ENCODE peak calls at places on chromosomes 13 and 19, in four cellular contexts. L is GM12878, A is SK-N-SH, C is K562. B is an unnamed sample.

GRCh38 chr13:21837288-21837687 is 166.4 kb downstream of the FGF9 start:
- DNase-seq in L (no peak), A (no peak), C (no peak), B (peak)

GRCh38 chr13:23175920-23176319 is 4.9 kb upstream of the SGCG start:
- DNase-seq in L (no peak), A (no peak), C (no peak), B (no peak)

GRCh38 chr13:102240110-102240509 is 161.7 kb downstream of the FGF14 start:
- DNase-seq in L (no peak), A (peak), C (no peak), B (no peak)

GRCh38 chr19:4077800-4078683 is 11.3 kb upstream of the ZBTB7A start:
- DNase-seq in L (no peak), A (no peak), C (peak), B (no peak)

GRCh38 chr13:19382111-19382510 is 179.2 kb downstream of the TPTE2 start:
- DNase-seq in L (no peak), A (peak), C (no peak), B (no peak)

GRCh38 chr19:4639531-4640246 is 373 bp downstream of the TNFAIP8L1 start:
- DNase-seq in L (no peak), A (peak), C (peak), B (peak)

GRCh38 chr19:39156230-39156890 is 30.8 kb downstream of the PAK4 start:
- DNase-seq in L (no peak), A (no peak), C (peak), B (no peak)

GRCh38 chr13:99704390-99704789 is 203.1 kb downstream of the TM9SF2 start:
- DNase-seq in L (no peak), A (no peak), C (no peak), B (no peak)

GRCh38 chr13:96898212-96898611 is 96.1 kb downstream of the OXGR1 start:
- DNase-seq in L (no peak), A (no peak), C (no peak), B (no peak)

GRCh38 chr13:44174769-44175425 is 198.7 kb upstream of the SERP2 start:
- DNase-seq in L (no peak), A (no peak), C (peak), B (no peak)

GRCh38 chr19:56508282-56508778 is 675 bp downstream of the ZNF471 start:
- DNase-seq in L (no peak), A (no peak), C (no peak), B (no peak)

GRCh38 chr19:35346193-35347052 is 1.3 kb upstream of the FFAR1 start:
- DNase-seq in L (peak), A (no peak), C (peak), B (peak)

GRCh38 chr13:95623141-95623540 is 21.4 kb downstream of the DZIP1 start:
- DNase-seq in L (no peak), A (no peak), C (no peak), B (no peak)

GRCh38 chr13:39419068-39419467 is 183.9 kb downstream of the LHFPL6 start:
- DNase-seq in L (no peak), A (no peak), C (no peak), B (no peak)

GRCh38 chr13:39418424-39418823 is 184.6 kb downstream of the LHFPL6 start:
- DNase-seq in L (no peak), A (no peak), C (no peak), B (no peak)

GRCh38 chr13:39417643-39418042 is 185.3 kb downstream of the LHFPL6 start:
- DNase-seq in L (no peak), A (no peak), C (no peak), B (no peak)

GRCh38 chr13:39415403-39415802 is 187.6 kb downstream of the LHFPL6 start:
- DNase-seq in L (no peak), A (peak), C (no peak), B (no peak)

GRCh38 chr13:39417131-39417530 is 185.9 kb downstream of the LHFPL6 start:
- DNase-seq in L (no peak), A (peak), C (no peak), B (no peak)
- TF ChIP-seq SIN3A in L (no peak), A (no peak), C (no peak), B (no peak)

GRCh38 chr13:61695147-61695546 is 279.5 kb upstream of the PCDH20 start:
- DNase-seq in L (no peak), A (no peak), C (no peak), B (no peak)
- TF ChIP-seq MXI1 in L (no peak), A (no peak), C (no peak), B (no peak)

GRCh38 chr13:36343766-36344165 is 2.4 kb downstream of the SPART start:
- DNase-seq in L (no peak), A (no peak), C (no peak), B (no peak)

GRCh38 chr13:36344886-36345437 is 1.2 kb downstream of the SPART start:
- DNase-seq in L (no peak), A (no peak), C (peak), B (no peak)

GRCh38 chr13:36344173-36344572 is 2.0 kb downstream of the SPART start:
- DNase-seq in L (no peak), A (no peak), C (peak), B (no peak)

GRCh38 chr13:36346222-36347083 is at the start of gene SPART:
- DNase-seq in L (peak), A (peak), C (peak), B (peak)

DNA sequence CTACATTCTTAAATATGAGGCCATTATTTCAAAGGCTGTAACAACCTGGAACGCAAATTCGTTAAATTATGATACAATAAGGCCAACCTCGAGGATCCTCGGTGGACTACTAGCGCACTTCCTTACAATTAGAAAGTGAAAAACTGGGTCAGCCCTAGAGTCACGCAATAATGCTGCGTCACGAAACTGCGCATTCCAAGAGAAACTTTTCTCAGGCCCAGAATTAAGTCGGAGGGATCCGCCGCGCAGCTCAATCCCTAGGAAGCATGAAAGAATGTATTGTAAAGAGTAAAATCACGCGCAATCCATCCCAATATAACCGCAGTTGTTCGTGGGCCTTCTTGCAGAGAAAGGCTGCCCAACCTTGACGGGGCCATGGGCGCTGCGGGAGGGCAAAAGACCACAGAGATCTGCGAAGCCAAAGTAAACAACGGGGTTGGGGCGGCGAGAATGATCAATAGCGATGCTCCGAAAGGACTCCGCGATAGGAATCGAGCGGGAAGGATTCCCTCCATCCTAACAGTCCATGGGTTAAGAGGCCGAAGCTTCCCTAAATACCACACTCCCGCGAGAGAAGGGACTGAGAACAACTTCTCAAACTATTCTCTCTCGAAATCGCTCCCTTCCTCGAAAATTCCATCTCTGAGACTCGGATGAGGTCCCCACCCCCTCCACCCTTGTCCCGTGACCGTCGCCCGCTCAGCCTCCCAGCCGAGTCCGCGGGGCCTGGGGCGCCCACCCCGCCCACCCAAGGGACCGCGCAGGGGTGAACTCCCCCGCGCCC is 564 bp downstream of the SPART start:
- DNase-seq in L (no peak), A (no peak), C (peak), B (peak)
- TF ChIP-seq SIN3A in L (no peak), A (no peak), C (no peak), B (no peak)

GRCh38 chr19:16332991-16333624 is 8.5 kb downstream of the KLF2 start:
- DNase-seq in L (no peak), A (no peak), C (no peak), B (no peak)
- TF ChIP-seq MXI1 in L (no peak), A (no peak), C (no peak), B (no peak)

GRCh38 chr13:45851171-45851889 is at the start of gene SIAH3:
- DNase-seq in L (no peak), A (peak), C (no peak), B (no peak)
- TF ChIP-seq SIN3A in L (no peak), A (no peak), C (no peak), B (no peak)

GRCh38 chr13:114283581-114283980 is 2.2 kb downstream of the UPF3A start:
- DNase-seq in L (no peak), A (no peak), C (peak), B (peak)
- TF ChIP-seq MXI1 in L (no peak), A (no peak), C (no peak), B (no peak)

DNA sequence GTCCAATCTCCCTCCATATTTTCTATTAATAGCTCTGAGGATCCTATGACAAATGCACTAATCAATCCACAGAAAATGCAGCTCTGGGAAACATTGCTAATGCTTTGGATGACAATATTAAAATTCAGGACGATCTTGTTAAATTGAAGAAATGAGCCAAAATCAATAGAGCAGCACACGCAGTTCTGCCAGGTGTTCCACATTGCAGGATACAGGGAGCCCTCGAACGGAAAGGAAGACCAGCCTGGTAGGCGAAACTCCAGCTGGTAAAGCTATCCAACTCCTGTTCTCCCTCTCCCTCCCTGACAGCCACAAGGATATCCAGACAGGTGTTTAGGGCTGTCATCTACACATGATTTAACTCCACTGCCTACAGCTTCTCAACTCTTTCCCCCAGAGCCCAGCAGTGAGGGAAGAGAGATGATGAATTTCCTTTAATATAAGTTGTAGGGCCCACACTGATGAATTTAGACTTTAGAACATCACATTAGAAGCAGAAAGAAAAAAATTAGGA is 67.7 kb downstream of the EPSTI1 start:
- DNase-seq in L (no peak), A (no peak), C (no peak), B (no peak)
- TF ChIP-seq SIN3A in L (no peak), A (no peak), C (no peak), B (no peak)

GRCh38 chr13:98672947-98673545 is 79.4 kb downstream of the SLC15A1 start:
- DNase-seq in L (peak), A (peak), C (peak), B (peak)
- TF ChIP-seq MXI1 in L (peak), A (peak), C (no peak), B (no peak)

GRCh38 chr19:44602071-44602470 is 11.3 kb upstream of the IGSF23 start:
- DNase-seq in L (no peak), A (no peak), C (no peak), B (no peak)
- TF ChIP-seq SIN3A in L (no peak), A (no peak), C (no peak), B (no peak)

GRCh38 chr13:114249062-114249461 is 14.4 kb downstream of the CDC16 start:
- DNase-seq in L (no peak), A (no peak), C (no peak), B (no peak)
- TF ChIP-seq MXI1 in L (no peak), A (no peak), C (no peak), B (no peak)